ENCODE peak calls at places on chromosome 20, in four cellular contexts. W, J, K and R are unnamed samples.

GRCh38 chr20:62984666-62985065 is 22.1 kb downstream of the BHLHE23 start:
- DNase-seq in W (no peak), J (no peak), K (no peak), R (no peak)

GRCh38 chr20:57991211-57991841 is 237.1 kb downstream of the ANKRD60 start:
- DNase-seq in W (no peak), J (peak; percentile 85), K (no peak), R (no peak)

GRCh38 chr20:60053125-60053812 is 95.0 kb downstream of the CDH26 start:
- DNase-seq in W (no peak), J (no peak), K (no peak), R (no peak)

GRCh38 chr20:3797592-3798404 is 1.7 kb downstream of the CDC25B start:
- DNase-seq in W (no peak), J (no peak), K (no peak), R (no peak)

GRCh38 chr20:40370800-40371199 is 318.2 kb downstream of the MAFB start:
- DNase-seq in W (no peak), J (no peak), K (no peak), R (no peak)

GRCh38 chr20:47198996-47199552 is 157.4 kb downstream of the ZMYND8 start:
- DNase-seq in W (no peak), J (no peak), K (no peak), R (no peak)

GRCh38 chr20:61934716-61935530 is 130.8 kb downstream of the TAF4 start:
- DNase-seq in W (no peak), J (no peak), K (no peak), R (no peak)

GRCh38 chr20:57264908-57265648 is 1.4 kb downstream of the BMP7 start:
- DNase-seq in W (peak; percentile 54), J (no peak), K (no peak), R (peak; percentile 60)

GRCh38 chr20:41058674-41059008 is 30.0 kb downstream of the TOP1 start:
- DNase-seq in W (no peak), J (no peak), K (no peak), R (no peak)

GRCh38 chr20:53157443-53158408 is 185.6 kb downstream of the TSHZ2 start:
- DNase-seq in W (peak; percentile 34), J (no peak), K (peak; percentile 29), R (peak; percentile 62)

GRCh38 chr20:21801193-21801592 is 95.7 kb downstream of the PAX1 start:
- DNase-seq in W (no peak), J (no peak), K (no peak), R (no peak)

GRCh38 chr20:61966492-61967244 is 99.0 kb downstream of the TAF4 start:
- DNase-seq in W (no peak), J (no peak), K (no peak), R (no peak)

GRCh38 chr20:59006864-59007757 is at the start of gene CTSZ:
- DNase-seq in W (peak; percentile 75), J (no peak), K (peak; percentile 79), R (peak; percentile 53)

GRCh38 chr20:51955756-51956155 is 153.4 kb upstream of the SALL4 start:
- DNase-seq in W (no peak), J (no peak), K (no peak), R (no peak)

GRCh38 chr20:63495771-63496403 is 3.0 kb downstream of the EEF1A2 start:
- DNase-seq in W (peak; percentile 84), J (no peak), K (peak; percentile 76), R (peak; percentile 51)

GRCh38 chr20:52047811-52048302 is 143.7 kb downstream of the ZFP64 start:
- DNase-seq in W (no peak), J (no peak), K (no peak), R (no peak)

GRCh38 chr20:50577175-50578018 is 67.2 kb downstream of the PTPN1 start:
- DNase-seq in W (no peak), J (no peak), K (peak; percentile 87), R (peak; percentile 91)

GRCh38 chr20:50717974-50718761 is 13.2 kb upstream of the PARD6B start:
- DNase-seq in W (no peak), J (no peak), K (no peak), R (no peak)

GRCh38 chr20:63112491-63113219 is 103.3 kb downstream of the YTHDF1 start:
- DNase-seq in W (no peak), J (no peak), K (peak; percentile 7), R (no peak)

GRCh38 chr20:40679119-40679637 is 9.9 kb downstream of the MAFB start:
- DNase-seq in W (no peak), J (no peak), K (no peak), R (no peak)

GRCh38 chr20:35511814-35512420 is 17.5 kb downstream of the C20orf173 start:
- DNase-seq in W (peak; percentile 46), J (peak; percentile 14), K (no peak), R (peak; percentile 22)

GRCh38 chr20:53752971-53753879 is 159.6 kb upstream of the ZNF217 start:
- DNase-seq in W (no peak), J (no peak), K (no peak), R (no peak)

GRCh38 chr20:41142914-41143313 is 5.6 kb downstream of the PLCG1 start:
- DNase-seq in W (no peak), J (no peak), K (no peak), R (no peak)

GRCh38 chr20:2142649-2143048 is 41.0 kb downstream of the STK35 start:
- DNase-seq in W (no peak), J (no peak), K (peak; percentile 71), R (no peak)

GRCh38 chr20:50980851-50981713 is 22.5 kb downstream of the MOCS3 start:
- DNase-seq in W (peak; percentile 89), J (no peak), K (peak; percentile 49), R (peak; percentile 56)

GRCh38 chr20:50043573-50044352 is 61.0 kb downstream of the SNAI1 start:
- DNase-seq in W (no peak), J (no peak), K (no peak), R (no peak)

GRCh38 chr20:48823960-48824497 is 3.8 kb downstream of the PREX1 start:
- DNase-seq in W (no peak), J (no peak), K (no peak), R (no peak)

GRCh38 chr20:46735436-46735835 is 26.0 kb downstream of the SLC2A10 start:
- DNase-seq in W (no peak), J (no peak), K (no peak), R (no peak)

GRCh38 chr20:53608456-53609413 is 15.1 kb upstream of the ZNF217 start:
- DNase-seq in W (peak; percentile 20), J (no peak), K (peak; percentile 43), R (no peak)

GRCh38 chr20:37327748-37328147 is 18.2 kb upstream of the SRC start:
- DNase-seq in W (peak; percentile 65), J (no peak), K (peak; percentile 78), R (peak; percentile 38)

GRCh38 chr20:9485614-9486325 is 28.6 kb upstream of the LAMP5 start:
- DNase-seq in W (no peak), J (peak; percentile 33), K (no peak), R (no peak)

GRCh38 chr20:63086421-63087235 is 79.9 kb upstream of the BHLHE23 start:
- DNase-seq in W (no peak), J (no peak), K (peak; percentile 24), R (no peak)

GRCh38 chr20:9617940-9618339 is 103.5 kb downstream of the LAMP5 start:
- DNase-seq in W (peak; percentile 74), J (no peak), K (no peak), R (no peak)

GRCh38 chr20:44714701-44715494 is at the start of gene CCN5:
- DNase-seq in W (peak; percentile 70), J (no peak), K (peak; percentile 95), R (peak; percentile 88)

GRCh38 chr20:51428451-51429143 is 113.9 kb downstream of the NFATC2 start:
- DNase-seq in W (peak; percentile 79), J (no peak), K (peak; percentile 67), R (peak; percentile 61)

DNA sequence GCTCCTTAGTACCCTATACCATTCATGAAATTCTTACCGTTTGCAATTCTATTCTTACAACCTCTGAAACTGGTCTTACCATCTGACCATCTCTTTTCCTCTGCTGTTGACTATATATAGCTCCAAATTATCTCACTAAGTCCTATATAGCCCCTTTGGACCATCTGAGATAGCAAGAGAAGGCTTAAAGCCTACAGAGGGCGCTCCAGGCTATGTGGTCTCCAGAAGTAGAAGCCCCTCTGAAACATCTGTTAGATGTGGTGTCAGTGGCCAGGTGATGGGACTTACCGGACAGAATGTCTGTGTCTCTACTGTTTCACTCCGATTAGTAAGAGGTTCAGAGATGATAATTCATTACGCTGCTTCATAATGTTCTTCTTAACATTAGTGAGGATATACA is 140.7 kb upstream of the BMP2 start:
- DNase-seq in W (no peak), J (no peak), K (no peak), R (no peak)
- TF ChIP-seq CTCF in W (no peak), J (peak; percentile 6), K (no peak), R (no peak)

DNA sequence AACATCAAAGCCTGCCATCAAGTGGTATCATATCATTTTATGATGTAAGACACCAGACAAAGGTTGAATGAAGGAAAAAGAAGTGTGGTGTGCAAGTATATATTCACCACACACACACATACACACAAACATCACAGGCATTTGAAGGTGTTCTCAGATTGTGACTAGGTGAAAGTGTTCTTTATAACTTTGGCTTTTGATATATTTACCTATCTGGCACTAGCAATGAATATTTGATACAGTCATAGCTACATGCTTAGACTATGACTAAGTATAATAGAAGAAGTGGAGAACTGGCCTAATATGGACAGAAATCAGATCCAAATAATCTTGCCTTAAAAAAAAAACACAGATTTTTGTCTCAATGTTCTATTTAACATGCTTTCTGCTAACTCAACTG is 809.9 kb downstream of the KIF16B start:
- DNase-seq in W (no peak), J (no peak), K (no peak), R (no peak)
- H3K4me3 ChIP-seq in W (no peak overlapping the region), J (no peak overlapping the region), K (no peak overlapping the region), R (no peak overlapping the region)

DNA sequence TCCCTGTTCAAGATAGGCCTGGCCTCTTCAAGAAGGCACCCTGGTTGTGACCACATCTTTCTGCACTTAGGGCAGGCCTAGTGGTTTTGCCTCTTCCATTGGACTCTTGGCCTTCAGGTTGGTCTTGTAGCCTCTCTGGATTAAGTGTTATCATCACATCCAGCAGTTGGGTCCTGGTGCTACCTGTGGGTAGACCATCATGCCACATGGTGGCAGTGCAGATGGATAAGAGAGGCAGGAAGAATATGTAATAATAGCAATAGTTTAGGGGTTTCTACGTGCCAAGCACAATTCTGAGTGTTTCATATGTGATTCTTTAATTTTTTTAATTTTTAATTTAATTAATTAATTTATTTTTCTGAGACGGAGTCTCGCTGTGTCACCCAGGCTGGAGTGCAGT is 28.5 kb upstream of the SNRPB2 start:
- DNase-seq in W (no peak), J (no peak), K (no peak), R (peak; percentile 3)
- TF ChIP-seq CTCF in W (peak; percentile 29), J (peak; percentile 33), K (no peak), R (no peak)

GRCh38 chr20:10671850-10672578 is 1.8 kb downstream of the JAG1 start:
- DNase-seq in W (peak; percentile 76), J (no peak), K (peak; percentile 86), R (peak; percentile 70)

GRCh38 chr20:10671221-10671849 is 2.5 kb downstream of the JAG1 start:
- DNase-seq in W (peak; percentile 93), J (peak; percentile 71), K (no peak), R (peak; percentile 87)

GRCh38 chr20:10669843-10670446 is 3.9 kb downstream of the JAG1 start:
- DNase-seq in W (no peak), J (no peak), K (no peak), R (no peak)

GRCh38 chr20:10668677-10669368 is 5.0 kb downstream of the JAG1 start:
- DNase-seq in W (no peak), J (no peak), K (no peak), R (no peak)

GRCh38 chr20:10670521-10671220 is 3.1 kb downstream of the JAG1 start:
- DNase-seq in W (no peak), J (no peak), K (no peak), R (peak; percentile 23)
- H3K4me3 ChIP-seq in W (peak overlapping the region; percentile 51), J (peak overlapping the region; percentile 71), K (peak overlapping the region; percentile 98), R (no peak overlapping the region)